ENCODE peak calls at places on chromosomes 6 and 20, in ten cellular contexts. O is adrenal gland, I is heart left ventricle, G is ovary, L is stomach, H is spleen, B is uterus, C is endothelial cell of umbilical vein, W is A549, N is HepG2. X is an unnamed sample.

GRCh38 chr6:146526192-146526591 is 17.4 kb upstream of the RAB32 start:
- DNase-seq in O (no peak), G (no peak), I (no peak), W (peak; percentile 9), L (no peak), N (no peak), H (no peak), B (no peak), C (peak; percentile 19), X (no peak)

GRCh38 chr6:143745160-143746133 is 67.7 kb downstream of the PHACTR2 start:
- DNase-seq in C (peak; percentile 57), L (peak; percentile 57), H (no peak), I (no peak), B (peak; percentile 42), W (peak; percentile 88), N (peak; percentile 100), O (peak; percentile 65), G (peak; percentile 37), X (no peak)

GRCh38 chr6:53100561-53100960 is 35.4 kb downstream of the FBXO9 start:
- DNase-seq in W (no peak), I (no peak), N (no peak), O (no peak), C (no peak), L (no peak), H (no peak), B (no peak), G (no peak), X (no peak)

GRCh38 chr20:38997622-38998021 is 35.5 kb downstream of the DHX35 start:
- DNase-seq in L (no peak), G (no peak), W (no peak), N (no peak), H (no peak), I (no peak), O (no peak), C (no peak), B (no peak), X (no peak)

GRCh38 chr6:137707590-137708360 is 159.3 kb upstream of the TNFAIP3 start:
- DNase-seq in W (peak; percentile 79), N (peak; percentile 99), B (peak; percentile 72), O (peak; percentile 78), L (peak; percentile 63), I (peak; percentile 61), C (peak; percentile 68), G (peak; percentile 71), H (peak; percentile 80), X (no peak)

GRCh38 chr20:59349277-59349676 is 48.9 kb downstream of the EDN3 start:
- DNase-seq in N (no peak), B (no peak), G (no peak), L (no peak), H (no peak), O (no peak), W (no peak), I (no peak), C (no peak), X (no peak)

GRCh38 chr20:46312945-46313861 is 4.9 kb upstream of the CDH22 start:
- DNase-seq in G (no peak), O (no peak), B (no peak), C (no peak), H (no peak), L (no peak), N (no peak), I (no peak), W (no peak), X (no peak)

GRCh38 chr20:1449370-1449769 is 17.3 kb downstream of the NSFL1C start:
- DNase-seq in O (no peak), H (no peak), I (no peak), L (no peak), B (no peak), W (no peak), N (no peak), C (no peak), G (no peak), X (no peak)

GRCh38 chr20:34988176-34988540 is 32.5 kb downstream of the MYH7B start:
- DNase-seq in L (no peak), G (no peak), I (no peak), H (no peak), C (no peak), B (no peak), O (no peak), W (no peak), N (no peak), X (no peak)

GRCh38 chr20:370151-370600 is 10.4 kb upstream of the TRIB3 start:
- DNase-seq in W (peak; percentile 71), C (peak; percentile 26), B (no peak), I (no peak), H (no peak), G (no peak), L (peak; percentile 44), O (no peak), N (peak; percentile 95), X (no peak)

GRCh38 chr20:51388227-51388626 is 154.3 kb downstream of the NFATC2 start:
- DNase-seq in G (no peak), L (no peak), H (no peak), W (peak; percentile 29), I (no peak), B (no peak), O (no peak), C (peak; percentile 59), N (no peak), X (no peak)

GRCh38 chr6:110761371-110761770 is 53.9 kb downstream of the CDK19 start:
- DNase-seq in O (no peak), W (no peak), N (no peak), B (no peak), C (no peak), G (no peak), H (no peak), I (no peak), L (no peak), X (no peak)

GRCh38 chr20:20209684-20210083 is 157.4 kb downstream of the CFAP61 start:
- DNase-seq in G (no peak), I (no peak), O (no peak), H (no peak), W (no peak), C (no peak), B (no peak), L (no peak), N (no peak), X (no peak)

GRCh38 chr6:3585320-3585935 is 128.6 kb upstream of the SLC22A23 start:
- DNase-seq in C (peak; percentile 16), B (no peak), N (no peak), W (peak; percentile 61), O (no peak), L (no peak), G (no peak), I (no peak), H (no peak), X (no peak)

GRCh38 chr6:16514249-16514648 is 247.0 kb downstream of the ATXN1 start:
- DNase-seq in W (peak; percentile 48), I (no peak), N (peak; percentile 28), O (peak; percentile 21), L (no peak), G (no peak), H (no peak), B (no peak), C (peak; percentile 60), X (no peak)

GRCh38 chr6:17103715-17104114 is 1.9 kb downstream of the STMND1 start:
- DNase-seq in N (no peak), C (no peak), L (no peak), B (no peak), W (peak; percentile 21), G (no peak), H (no peak), I (no peak), O (no peak), X (no peak)

GRCh38 chr20:23048283-23049200 is 930 bp downstream of the THBD start:
- DNase-seq in W (peak; percentile 83), H (peak; percentile 96), O (peak; percentile 55), B (peak; percentile 24), N (no peak), C (peak; percentile 70), I (peak; percentile 89), L (peak; percentile 79), G (peak; percentile 50), X (peak; percentile 75)

GRCh38 chr6:17945111-17945510 is 42.3 kb downstream of the KIF13A start:
- DNase-seq in H (no peak), C (peak; percentile 68), L (no peak), B (no peak), I (no peak), G (no peak), W (no peak), O (no peak), N (no peak), X (no peak)

DNA sequence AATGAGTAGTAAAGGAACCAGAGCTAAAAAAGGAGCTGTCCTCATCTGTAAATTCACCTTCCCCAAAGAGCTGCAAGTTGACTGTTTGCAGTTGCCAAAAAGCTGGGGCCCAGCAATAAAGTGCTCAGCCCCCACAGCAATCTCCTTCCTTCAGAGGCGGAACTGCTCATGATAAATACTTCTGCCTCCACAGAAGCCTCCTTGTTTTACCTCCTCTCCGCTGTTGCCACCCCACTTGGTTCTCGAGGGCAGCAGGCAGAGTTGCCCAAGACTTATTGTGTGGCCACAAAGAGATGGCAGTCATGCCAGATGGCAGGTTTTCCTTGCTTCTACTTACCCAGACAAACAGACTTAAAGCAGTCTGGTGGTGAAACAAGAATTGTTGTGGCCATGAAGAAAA is 66.3 kb downstream of the SLX4IP start:
- DNase-seq in G (no peak), N (no peak), B (no peak), H (no peak), I (no peak), O (no peak), C (no peak), W (no peak), L (no peak), X (no peak)
- TF ChIP-seq POLR2A in G (no peak), N (no peak), B (no peak), H (no peak), I (no peak), O (no peak), C (no peak), W (no peak), L (no peak), X (no peak)

DNA sequence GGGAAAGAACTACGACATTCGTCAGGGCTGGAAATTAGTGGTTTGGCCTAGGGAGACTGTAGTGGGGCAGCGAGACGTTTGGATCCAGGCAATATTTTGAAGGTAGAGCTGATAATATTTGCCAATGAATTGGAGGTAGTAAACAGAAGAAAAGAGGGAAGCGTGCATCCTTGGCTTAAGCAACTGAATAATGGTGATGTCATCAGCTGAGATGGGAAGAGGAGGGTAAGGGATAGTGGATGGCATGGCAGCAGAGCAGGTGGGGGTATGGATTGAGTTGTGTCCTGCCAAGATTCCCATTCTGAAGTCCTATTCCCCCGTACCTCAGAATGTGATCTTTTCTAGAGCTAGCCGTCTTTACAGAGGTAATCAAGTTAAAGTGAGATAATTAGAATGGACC is 119.2 kb downstream of the PDE7B start:
- DNase-seq in O (no peak), I (no peak), L (no peak), N (no peak), C (no peak), H (no peak), B (no peak), G (no peak), W (no peak), X (no peak)
- H3K4me1 ChIP-seq in O (no peaks in the 10 kb centered on the region), I (no peaks in the 10 kb centered on the region), L (no peaks in the 10 kb centered on the region), N (no peaks in the 10 kb centered on the region), C (no peaks in the 10 kb centered on the region), H (no peaks in the 10 kb centered on the region), B (no peaks in the 10 kb centered on the region), G (peaks cover 2% of the 10 kb centered on the region), W (peaks cover 6% of the 10 kb centered on the region), X (no peaks in the 10 kb centered on the region)

GRCh38 chr6:161435426-161436065 is 161.7 kb upstream of the AGPAT4 start:
- DNase-seq in I (no peak), C (no peak), B (no peak), O (peak; percentile 39), H (peak; percentile 7), N (no peak), G (no peak), W (no peak), L (no peak), X (no peak)
- H3K4me3 ChIP-seq in I (no peak overlapping the region), C (no peak overlapping the region), B (no peak overlapping the region), O (no peak overlapping the region), H (no peak overlapping the region), N (no peak overlapping the region), G (no peak overlapping the region), W (peak overlapping the region; percentile 27), L (no peak overlapping the region), X (no peak overlapping the region)

GRCh38 chr20:57566803-57567459 is 6.0 kb downstream of the PCK1 start:
- DNase-seq in C (no peak), W (no peak), G (no peak), I (no peak), B (no peak), N (no peak), L (no peak), H (peak; percentile 28), O (no peak), X (no peak)
- TF ChIP-seq POLR2A in C (no peak), W (no peak), G (no peak), I (no peak), B (no peak), N (peak; percentile 16), L (no peak), H (no peak), O (no peak), X (no peak)